ENCODE peak calls at places on chromosomes 16 and 17, in nine cellular contexts. One of them, this sample, is unnamed.

GRCh38 chr17:82930043-82930923 is 90.5 kb upstream of the ZNF750 start:
- DNase-seq in D341Med: no peak
- DNase-seq in HTR-8/SVneo: no peak
- DNase-seq in A549: no peak
- DNase-seq in central memory CD4-positive, alpha-beta T cell: no peak
- DNase-seq in substantia nigra: no peak
- DNase-seq in AG04450: no peak
- DNase-seq in stimulated activated CD8-positive, alpha-beta memory T cell treated with anti-CD3 and anti-CD28 coated beads, Interleukin-7, amount 100 ng/mL, for 48 hours: no peak
- DNase-seq in prostate gland: no peak
- DNase-seq in this sample: no peak

GRCh38 chr17:57530508-57530907 is 214.6 kb downstream of the CCDC182 start:
- DNase-seq in D341Med: no peak
- DNase-seq in HTR-8/SVneo: peak; percentile 59
- DNase-seq in A549: no peak
- DNase-seq in central memory CD4-positive, alpha-beta T cell: no peak
- DNase-seq in substantia nigra: no peak
- DNase-seq in AG04450: no peak
- DNase-seq in stimulated activated CD8-positive, alpha-beta memory T cell treated with anti-CD3 and anti-CD28 coated beads, Interleukin-7, amount 100 ng/mL, for 48 hours: no peak
- DNase-seq in prostate gland: no peak
- DNase-seq in this sample: no peak

GRCh38 chr16:996672-997071 is 15.1 kb downstream of the SOX8 start:
- DNase-seq in D341Med: no peak
- DNase-seq in HTR-8/SVneo: no peak
- DNase-seq in A549: no peak
- DNase-seq in central memory CD4-positive, alpha-beta T cell: peak; percentile 59
- DNase-seq in substantia nigra: no peak
- DNase-seq in AG04450: no peak
- DNase-seq in stimulated activated CD8-positive, alpha-beta memory T cell treated with anti-CD3 and anti-CD28 coated beads, Interleukin-7, amount 100 ng/mL, for 48 hours: no peak
- DNase-seq in prostate gland: no peak
- DNase-seq in this sample: no peak

GRCh38 chr16:68575082-68575481 is 36.0 kb downstream of the ZFP90 start:
- DNase-seq in D341Med: no peak
- DNase-seq in HTR-8/SVneo: no peak
- DNase-seq in A549: no peak
- DNase-seq in central memory CD4-positive, alpha-beta T cell: no peak
- DNase-seq in substantia nigra: no peak
- DNase-seq in AG04450: no peak
- DNase-seq in stimulated activated CD8-positive, alpha-beta memory T cell treated with anti-CD3 and anti-CD28 coated beads, Interleukin-7, amount 100 ng/mL, for 48 hours: no peak
- DNase-seq in prostate gland: no peak
- DNase-seq in this sample: no peak

GRCh38 chr16:53022374-53022773 is 30.3 kb downstream of the CHD9NB start:
- DNase-seq in D341Med: peak; percentile 79
- DNase-seq in HTR-8/SVneo: peak; percentile 74
- DNase-seq in A549: peak; percentile 55
- DNase-seq in central memory CD4-positive, alpha-beta T cell: no peak
- DNase-seq in substantia nigra: peak; percentile 6
- DNase-seq in AG04450: peak; percentile 7
- DNase-seq in stimulated activated CD8-positive, alpha-beta memory T cell treated with anti-CD3 and anti-CD28 coated beads, Interleukin-7, amount 100 ng/mL, for 48 hours: no peak
- DNase-seq in prostate gland: peak; percentile 40
- DNase-seq in this sample: no peak

GRCh38 chr17:19305261-19305660 is 57.3 kb downstream of the B9D1 start:
- DNase-seq in D341Med: no peak
- DNase-seq in HTR-8/SVneo: no peak
- DNase-seq in A549: no peak
- DNase-seq in central memory CD4-positive, alpha-beta T cell: no peak
- DNase-seq in substantia nigra: no peak
- DNase-seq in AG04450: no peak
- DNase-seq in stimulated activated CD8-positive, alpha-beta memory T cell treated with anti-CD3 and anti-CD28 coated beads, Interleukin-7, amount 100 ng/mL, for 48 hours: no peak
- DNase-seq in prostate gland: no peak
- DNase-seq in this sample: no peak

GRCh38 chr17:18016426-18016825 is 22.5 kb downstream of the ATPAF2 start:
- DNase-seq in D341Med: no peak
- DNase-seq in HTR-8/SVneo: no peak
- DNase-seq in A549: no peak
- DNase-seq in central memory CD4-positive, alpha-beta T cell: no peak
- DNase-seq in substantia nigra: no peak
- DNase-seq in AG04450: no peak
- DNase-seq in stimulated activated CD8-positive, alpha-beta memory T cell treated with anti-CD3 and anti-CD28 coated beads, Interleukin-7, amount 100 ng/mL, for 48 hours: no peak
- DNase-seq in prostate gland: no peak
- DNase-seq in this sample: no peak

GRCh38 chr16:11099672-11100195 is 155.4 kb downstream of the CLEC16A start:
- DNase-seq in D341Med: no peak
- DNase-seq in HTR-8/SVneo: no peak
- DNase-seq in A549: no peak
- DNase-seq in central memory CD4-positive, alpha-beta T cell: no peak
- DNase-seq in substantia nigra: no peak
- DNase-seq in AG04450: no peak
- DNase-seq in stimulated activated CD8-positive, alpha-beta memory T cell treated with anti-CD3 and anti-CD28 coated beads, Interleukin-7, amount 100 ng/mL, for 48 hours: no peak
- DNase-seq in prostate gland: no peak
- DNase-seq in this sample: peak; percentile 34

GRCh38 chr16:88430524-88431446 is 22.3 kb upstream of the ZFPM1 start:
- DNase-seq in D341Med: peak; percentile 72
- DNase-seq in HTR-8/SVneo: no peak
- DNase-seq in A549: no peak
- DNase-seq in central memory CD4-positive, alpha-beta T cell: peak; percentile 37
- DNase-seq in substantia nigra: no peak
- DNase-seq in AG04450: no peak
- DNase-seq in stimulated activated CD8-positive, alpha-beta memory T cell treated with anti-CD3 and anti-CD28 coated beads, Interleukin-7, amount 100 ng/mL, for 48 hours: no peak
- DNase-seq in prostate gland: no peak
- DNase-seq in this sample: peak; percentile 80

GRCh38 chr16:20906225-20906870 is 5.8 kb downstream of the LYRM1 start:
- DNase-seq in D341Med: no peak
- DNase-seq in HTR-8/SVneo: peak; percentile 43
- DNase-seq in A549: peak; percentile 36
- DNase-seq in central memory CD4-positive, alpha-beta T cell: no peak
- DNase-seq in substantia nigra: no peak
- DNase-seq in AG04450: peak; percentile 68
- DNase-seq in stimulated activated CD8-positive, alpha-beta memory T cell treated with anti-CD3 and anti-CD28 coated beads, Interleukin-7, amount 100 ng/mL, for 48 hours: no peak
- DNase-seq in prostate gland: no peak
- DNase-seq in this sample: no peak

GRCh38 chr17:50636804-50637195 is 2.1 kb downstream of the ABCC3 start:
- DNase-seq in D341Med: no peak
- DNase-seq in HTR-8/SVneo: no peak
- DNase-seq in A549: no peak
- DNase-seq in central memory CD4-positive, alpha-beta T cell: no peak
- DNase-seq in substantia nigra: no peak
- DNase-seq in AG04450: no peak
- DNase-seq in stimulated activated CD8-positive, alpha-beta memory T cell treated with anti-CD3 and anti-CD28 coated beads, Interleukin-7, amount 100 ng/mL, for 48 hours: no peak
- DNase-seq in prostate gland: no peak
- DNase-seq in this sample: no peak

GRCh38 chr16:73544266-73544665 is 496.3 kb upstream of the ZFHX3 start:
- DNase-seq in D341Med: no peak
- DNase-seq in HTR-8/SVneo: no peak
- DNase-seq in A549: no peak
- DNase-seq in central memory CD4-positive, alpha-beta T cell: no peak
- DNase-seq in substantia nigra: no peak
- DNase-seq in AG04450: no peak
- DNase-seq in stimulated activated CD8-positive, alpha-beta memory T cell treated with anti-CD3 and anti-CD28 coated beads, Interleukin-7, amount 100 ng/mL, for 48 hours: no peak
- DNase-seq in prostate gland: no peak
- DNase-seq in this sample: no peak

GRCh38 chr17:19003966-19004600 is 481 bp downstream of the FAM83G start:
- DNase-seq in D341Med: peak; percentile 41
- DNase-seq in HTR-8/SVneo: peak; percentile 78
- DNase-seq in A549: peak; percentile 58
- DNase-seq in central memory CD4-positive, alpha-beta T cell: peak; percentile 68
- DNase-seq in substantia nigra: no peak
- DNase-seq in AG04450: no peak
- DNase-seq in stimulated activated CD8-positive, alpha-beta memory T cell treated with anti-CD3 and anti-CD28 coated beads, Interleukin-7, amount 100 ng/mL, for 48 hours: no peak
- DNase-seq in prostate gland: no peak
- DNase-seq in this sample: peak; percentile 81

GRCh38 chr17:16931318-16932060 is 40.4 kb downstream of the TNFRSF13B start:
- DNase-seq in D341Med: no peak
- DNase-seq in HTR-8/SVneo: no peak
- DNase-seq in A549: no peak
- DNase-seq in central memory CD4-positive, alpha-beta T cell: no peak
- DNase-seq in substantia nigra: no peak
- DNase-seq in AG04450: no peak
- DNase-seq in stimulated activated CD8-positive, alpha-beta memory T cell treated with anti-CD3 and anti-CD28 coated beads, Interleukin-7, amount 100 ng/mL, for 48 hours: no peak
- DNase-seq in prostate gland: no peak
- DNase-seq in this sample: no peak